ENCODE peak calls at places on chromosomes 11 and 22, in five cellular contexts. X, J, W, S and U are unnamed samples.

GRCh38 chr11:95092549-95093324 is 3.1 kb downstream of the ENDOD1 start:
- DNase-seq in X (peak), J (no peak), W (no peak), S (no peak), U (no peak)

GRCh38 chr22:40111451-40111850 is 66.3 kb upstream of the TNRC6B start:
- DNase-seq in X (no peak), J (no peak), W (no peak), S (no peak), U (no peak)

GRCh38 chr22:43319661-43320486 is 23.3 kb downstream of the SCUBE1 start:
- DNase-seq in X (no peak), J (no peak), W (no peak), S (no peak), U (no peak)

GRCh38 chr11:40602866-40603578 is 856.4 kb downstream of the LRRC4C start:
- DNase-seq in X (no peak), J (no peak), W (no peak), S (no peak), U (no peak)

GRCh38 chr11:3109434-3109833 is 52.2 kb upstream of the CARS1 start:
- DNase-seq in X (no peak), J (no peak), W (peak), S (peak), U (no peak)

GRCh38 chr11:113782134-113782533 is 2.5 kb downstream of the CLDN25 start:
- DNase-seq in X (no peak), J (no peak), W (no peak), S (no peak), U (no peak)

GRCh38 chr11:117941163-117941707 is 12.0 kb upstream of the TMPRSS13 start:
- DNase-seq in X (no peak), J (no peak), W (peak), S (peak), U (no peak)

GRCh38 chr11:131932584-131933360 is 562.4 kb downstream of the NTM start:
- DNase-seq in X (no peak), J (no peak), W (no peak), S (no peak), U (no peak)

GRCh38 chr11:60699282-60699681 is at the start of gene MS4A8:
- DNase-seq in X (no peak), J (no peak), W (no peak), S (no peak), U (no peak)

GRCh38 chr11:120168108-120168959 is 30.4 kb upstream of the TRIM29 start:
- DNase-seq in X (no peak), J (no peak), W (peak), S (peak), U (no peak)

GRCh38 chr11:106389096-106389495 is 311.6 kb downstream of the AASDHPPT start:
- DNase-seq in X (no peak), J (no peak), W (no peak), S (no peak), U (no peak)

GRCh38 chr11:95767498-95767897 is 22.1 kb downstream of the FAM76B start:
- DNase-seq in X (no peak), J (no peak), W (no peak), S (no peak), U (peak)

GRCh38 chr22:40637181-40638150 is 947 bp upstream of the MRTFA start:
- DNase-seq in X (no peak), J (no peak), W (peak), S (no peak), U (no peak)

GRCh38 chr11:92347404-92347803 is 122.8 kb downstream of the FAT3 start:
- DNase-seq in X (no peak), J (no peak), W (no peak), S (no peak), U (no peak)

GRCh38 chr22:40401981-40402406 is 31.6 kb downstream of the SGSM3 start:
- DNase-seq in X (no peak), J (no peak), W (peak), S (no peak), U (no peak)

GRCh38 chr11:115885446-115885978 is 381.3 kb upstream of the CADM1 start:
- DNase-seq in X (peak), J (no peak), W (no peak), S (no peak), U (no peak)

GRCh38 chr11:45269678-45270077 is 16.5 kb downstream of the SYT13 start:
- DNase-seq in X (no peak), J (no peak), W (no peak), S (no peak), U (no peak)

GRCh38 chr11:19551454-19551853 is 161.2 kb upstream of the NAV2 start:
- DNase-seq in X (no peak), J (no peak), W (no peak), S (no peak), U (no peak)

GRCh38 chr11:97703815-97704214 is 1314.0 kb downstream of the JRKL start:
- DNase-seq in X (no peak), J (no peak), W (no peak), S (no peak), U (no peak)

GRCh38 chr11:1271002-1271401 is 38.4 kb downstream of the TOLLIP start:
- DNase-seq in X (no peak), J (no peak), W (no peak), S (peak), U (no peak)

GRCh38 chr22:27032121-27032761 is 374.9 kb downstream of the MIAT start:
- DNase-seq in X (peak), J (no peak), W (no peak), S (peak), U (no peak)

GRCh38 chr22:43295173-43295572 is 48.0 kb downstream of the SCUBE1 start:
- DNase-seq in X (no peak), J (no peak), W (no peak), S (no peak), U (no peak)

GRCh38 chr11:66677599-66678375 is at the start of gene RBM4B:
- DNase-seq in X (peak), J (peak), W (peak), S (peak), U (peak)

GRCh38 chr11:68550485-68550817 is 89.9 kb downstream of the PPP6R3 start:
- DNase-seq in X (no peak), J (no peak), W (no peak), S (no peak), U (no peak)

GRCh38 chr11:68855205-68855978 is 13.7 kb upstream of the CPT1A start:
- DNase-seq in X (peak), J (no peak), W (no peak), S (peak), U (no peak)

GRCh38 chr11:83602116-83602515 is 315.9 kb upstream of the CCDC90B start:
- DNase-seq in X (no peak), J (no peak), W (no peak), S (no peak), U (no peak)

GRCh38 chr11:96095884-96096301 is 172.0 kb upstream of the MTMR2 start:
- DNase-seq in X (no peak), J (no peak), W (no peak), S (no peak), U (no peak)

GRCh38 chr11:11400635-11401232 is 47.7 kb upstream of the CSNK2A3 start:
- DNase-seq in X (peak), J (no peak), W (no peak), S (no peak), U (no peak)

GRCh38 chr11:102912482-102912830 is 37.7 kb upstream of the MMP12 start:
- DNase-seq in X (no peak), J (no peak), W (no peak), S (no peak), U (no peak)

GRCh38 chr22:41699264-41700104 is at the start of gene MEI1:
- DNase-seq in X (peak), J (peak), W (peak), S (peak), U (no peak)

GRCh38 chr11:1196516-1197391 is 26.1 kb upstream of the MUC5B start:
- DNase-seq in X (no peak), J (no peak), W (peak), S (peak), U (no peak)

GRCh38 chr11:44993971-44994705 is 43.5 kb upstream of the TP53I11 start:
- DNase-seq in X (no peak), J (no peak), W (no peak), S (no peak), U (no peak)

GRCh38 chr11:67667490-67668190 is 6.8 kb downstream of the ALDH3B2 start:
- DNase-seq in X (no peak), J (no peak), W (peak), S (peak), U (no peak)

GRCh38 chr22:45007247-45007945 is 2.4 kb downstream of the PHF21B start:
- DNase-seq in X (peak), J (no peak), W (no peak), S (peak), U (no peak)

GRCh38 chr11:86303257-86303656 is 1.2 kb downstream of the HIKESHI start:
- DNase-seq in X (no peak), J (no peak), W (no peak), S (no peak), U (no peak)

GRCh38 chr11:13836666-13837065 is 125.9 kb upstream of the SPON1 start:
- DNase-seq in X (no peak), J (no peak), W (no peak), S (no peak), U (no peak)

GRCh38 chr11:60204922-60205321 is 22.0 kb upstream of the MS4A6A start:
- DNase-seq in X (no peak), J (no peak), W (no peak), S (no peak), U (no peak)

GRCh38 chr22:30829901-30830550 is 135.4 kb downstream of the OSBP2 start:
- DNase-seq in X (no peak), J (no peak), W (peak), S (no peak), U (peak)

GRCh38 chr11:33452806-33453205 is 195.6 kb downstream of the HIPK3 start:
- DNase-seq in X (no peak), J (no peak), W (no peak), S (no peak), U (peak)

GRCh38 chr11:111923951-111924350 is 5.2 kb downstream of the C11orf52 start:
- DNase-seq in X (no peak), J (no peak), W (no peak), S (no peak), U (no peak)

GRCh38 chr11:111923351-111923788 is 4.7 kb downstream of the C11orf52 start:
- DNase-seq in X (no peak), J (no peak), W (no peak), S (no peak), U (no peak)

GRCh38 chr11:111925953-111926352 is 7.2 kb downstream of the C11orf52 start:
- DNase-seq in X (no peak), J (no peak), W (no peak), S (no peak), U (no peak)

GRCh38 chr11:111920908-111921307 is 2.2 kb downstream of the C11orf52 start:
- DNase-seq in X (no peak), J (no peak), W (no peak), S (no peak), U (no peak)

GRCh38 chr11:111922803-111923202 is 4.1 kb downstream of the C11orf52 start:
- DNase-seq in X (no peak), J (no peak), W (no peak), S (no peak), U (no peak)
- H3K4me3 ChIP-seq in X (no peak), J (no peak), W (no peak), S (peak), U (no peak)

GRCh38 chr11:65448418-65449196 is 26.0 kb downstream of the NEAT1 start:
- DNase-seq in X (peak), J (no peak), W (peak), S (peak), U (no peak)
- TF ChIP-seq CTCF in X (no peak), J (no peak), W (no peak), S (no peak), U (no peak)

GRCh38 chr11:77073328-77074001 is 6.7 kb downstream of the CAPN5 start:
- DNase-seq in X (no peak), J (no peak), W (peak), S (peak), U (peak)

GRCh38 chr11:77075425-77075905 is 8.7 kb downstream of the CAPN5 start:
- DNase-seq in X (no peak), J (no peak), W (peak), S (no peak), U (no peak)

GRCh38 chr11:77072851-77073327 is 6.1 kb downstream of the CAPN5 start:
- DNase-seq in X (no peak), J (no peak), W (peak), S (peak), U (no peak)

GRCh38 chr11:77074626-77075221 is 8.0 kb downstream of the CAPN5 start:
- DNase-seq in X (no peak), J (no peak), W (peak), S (no peak), U (no peak)

GRCh38 chr11:77074205-77074604 is 7.4 kb downstream of the CAPN5 start:
- DNase-seq in X (no peak), J (no peak), W (peak), S (no peak), U (no peak)
- H3K4me3 ChIP-seq in X (no peak), J (no peak), W (no peak), S (no peak), U (no peak)

DNA sequence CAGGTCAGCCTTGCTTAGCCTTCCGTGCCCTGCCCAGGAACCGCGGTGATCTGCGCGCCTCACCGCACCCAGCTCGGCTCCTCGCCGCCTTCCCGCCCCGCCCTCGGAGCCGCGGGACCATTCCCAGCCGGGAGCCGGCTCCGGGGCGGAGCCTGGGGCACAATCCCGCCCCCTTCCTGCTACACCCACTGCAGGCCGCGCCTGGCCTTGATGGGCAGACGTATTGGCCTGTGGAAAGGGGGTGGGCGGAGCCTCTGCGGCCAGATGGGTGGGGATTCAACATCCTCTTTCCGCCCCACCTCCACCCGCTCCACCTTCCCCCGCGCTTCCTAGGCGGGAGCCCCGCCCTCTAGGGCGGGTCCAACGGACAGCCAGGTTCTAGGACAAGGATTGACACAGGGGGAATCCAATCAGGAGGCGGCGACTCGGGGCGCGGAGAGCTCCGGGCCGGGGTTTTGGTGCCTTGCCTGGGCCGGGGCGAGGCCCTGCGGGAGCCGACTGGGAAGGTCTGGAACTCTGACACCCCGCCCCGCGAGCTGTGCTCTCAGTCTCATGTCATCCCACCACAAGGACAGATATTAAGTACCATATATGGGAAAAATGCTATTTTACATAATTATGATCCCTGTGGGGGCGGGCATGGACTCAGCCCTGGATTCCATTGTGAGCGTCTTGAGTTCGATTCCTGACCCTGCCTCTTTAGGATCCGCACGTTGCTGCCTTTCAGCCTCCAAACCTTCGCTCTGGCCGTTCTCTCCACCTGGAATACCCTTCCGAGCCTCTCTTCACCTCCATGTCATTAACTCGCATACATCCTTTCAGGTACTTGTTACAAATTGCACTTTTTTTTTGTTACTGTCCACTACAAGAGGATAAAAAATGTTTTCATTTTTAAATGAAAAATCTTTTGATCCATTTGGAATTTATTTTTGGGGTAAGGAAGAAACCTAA is at the start of gene MYH9:
- DNase-seq in X (peak), J (peak), W (peak), S (peak), U (peak)
- TF ChIP-seq CTCF in X (no peak), J (peak), W (no peak), S (no peak), U (no peak)

GRCh38 chr11:128716661-128717210 is 22.9 kb downstream of the FLI1 start:
- DNase-seq in X (peak), J (no peak), W (no peak), S (no peak), U (no peak)

GRCh38 chr11:128718064-128718463 is 24.2 kb downstream of the FLI1 start:
- DNase-seq in X (no peak), J (no peak), W (no peak), S (no peak), U (no peak)

GRCh38 chr11:128716231-128716630 is 22.4 kb downstream of the FLI1 start:
- DNase-seq in X (no peak), J (no peak), W (no peak), S (no peak), U (no peak)

GRCh38 chr11:128715691-128716153 is 21.9 kb downstream of the FLI1 start:
- DNase-seq in X (peak), J (no peak), W (no peak), S (no peak), U (no peak)

GRCh38 chr11:128717581-128717980 is 23.7 kb downstream of the FLI1 start:
- DNase-seq in X (no peak), J (no peak), W (no peak), S (no peak), U (no peak)
- H3K4me3 ChIP-seq in X (no peak), J (no peak), W (no peak), S (no peak), U (no peak)

GRCh38 chr22:48979482-48979881 is 848.2 kb downstream of the BRD1 start:
- DNase-seq in X (peak), J (no peak), W (no peak), S (no peak), U (no peak)
- TF ChIP-seq CTCF in X (peak), J (no peak), W (no peak), S (no peak), U (no peak)